ENCODE peak calls at places on chromosomes 13 and 19, in seven cellular contexts. R is esophagus muscularis mucosa, T is H1, N is tibial nerve, F is K562, Y is GM12878, Q is suprapubic skin. W is an unnamed sample.

GRCh38 chr13:80577951-80578670 is 237.2 kb upstream of the SPRY2 start:
- DNase-seq in R (no peak), N (no peak), Y (no peak), F (no peak), T (no peak), Q (no peak), W (no peak)

GRCh38 chr19:17522988-17523872 is 11.8 kb downstream of the PGLS start:
- DNase-seq in T (no peak), Q (no peak), Y (peak), N (peak), R (no peak), F (no peak), W (no peak)

GRCh38 chr19:57830071-57830602 is at the start of gene ZNF587B:
- DNase-seq in T (peak), Q (no peak), N (peak), Y (no peak), R (no peak), F (peak), W (peak)

GRCh38 chr19:49878744-49879070 is 1.2 kb downstream of the TBC1D17 start:
- DNase-seq in T (no peak), Q (no peak), F (no peak), N (no peak), Y (no peak), R (no peak), W (peak)

GRCh38 chr19:34503546-34504272 is 22.2 kb downstream of the WTIP start:
- DNase-seq in R (no peak), F (peak), Y (no peak), T (no peak), Q (peak), N (no peak), W (peak)

GRCh38 chr13:89827552-89827951 is 1519.9 kb upstream of the MIR17HG start:
- DNase-seq in Q (no peak), Y (no peak), T (no peak), F (no peak), N (no peak), R (no peak), W (no peak)

GRCh38 chr19:39401549-39402416 is 4.9 kb upstream of the ZFP36 start:
- DNase-seq in R (no peak), F (no peak), Y (no peak), T (no peak), N (peak), Q (peak), W (peak)

GRCh38 chr13:29548722-29549446 is 46.6 kb downstream of the SLC7A1 start:
- DNase-seq in Q (no peak), T (no peak), N (no peak), Y (no peak), R (no peak), F (no peak), W (no peak)

GRCh38 chr19:32457540-32457939 is 52.0 kb downstream of the DPY19L3 start:
- DNase-seq in Q (no peak), T (no peak), R (no peak), Y (no peak), F (no peak), N (no peak), W (no peak)

GRCh38 chr13:51729853-51730553 is 74.0 kb downstream of the DHRS12 start:
- DNase-seq in N (no peak), Y (no peak), R (no peak), T (no peak), Q (peak), F (no peak), W (peak)

GRCh38 chr19:16825312-16826168 is 3.7 kb upstream of the SIN3B start:
- DNase-seq in T (no peak), Q (peak), F (no peak), R (peak), N (peak), Y (no peak), W (peak)

GRCh38 chr19:46499692-46500091 is 4.0 kb upstream of the PNMA8B start:
- DNase-seq in T (no peak), Q (no peak), N (no peak), R (no peak), F (no peak), Y (no peak), W (no peak)

GRCh38 chr13:50127017-50127725 is 111.9 kb downstream of the KCNRG start:
- DNase-seq in R (no peak), Q (peak), T (no peak), N (peak), F (no peak), Y (no peak), W (peak)

GRCh38 chr13:113796948-113797676 is 38.1 kb downstream of the TMEM255B start:
- DNase-seq in Y (no peak), R (no peak), F (no peak), N (no peak), Q (no peak), T (no peak), W (no peak)

GRCh38 chr13:63954683-63955082 is 2539.0 kb upstream of the PCDH20 start:
- DNase-seq in N (no peak), R (no peak), Y (no peak), Q (no peak), T (no peak), F (no peak), W (no peak)

GRCh38 chr19:38194061-38194701 is 29.8 kb downstream of the DPF1 start:
- DNase-seq in Q (no peak), N (no peak), T (no peak), R (no peak), Y (no peak), F (no peak), W (no peak)

GRCh38 chr19:18710986-18711751 is 27.7 kb downstream of the CRTC1 start:
- DNase-seq in F (no peak), R (no peak), N (peak), Q (no peak), T (no peak), Y (no peak), W (peak)

GRCh38 chr13:79491715-79492114 is 10.8 kb downstream of the NDFIP2 start:
- DNase-seq in Q (no peak), N (no peak), F (no peak), R (no peak), Y (no peak), T (no peak), W (no peak)

GRCh38 chr19:13825489-13826475 is 30.5 kb downstream of the ZSWIM4 start:
- DNase-seq in N (no peak), Y (no peak), R (no peak), T (no peak), F (peak), Q (no peak), W (no peak)

GRCh38 chr19:38869160-38869835 is 8.8 kb downstream of the RINL start:
- DNase-seq in F (no peak), Q (no peak), Y (no peak), T (no peak), R (no peak), N (no peak), W (no peak)

GRCh38 chr13:25347156-25347555 is 24.6 kb upstream of the ATP8A2 start:
- DNase-seq in N (no peak), Q (no peak), Y (no peak), R (no peak), T (no peak), F (no peak), W (no peak)

GRCh38 chr19:53333071-53333465 is 481 bp upstream of the ZNF845 start:
- DNase-seq in F (no peak), N (peak), Q (peak), Y (no peak), R (peak), T (no peak), W (peak)

GRCh38 chr13:112943309-112944125 is 25.5 kb upstream of the MCF2L start:
- DNase-seq in T (no peak), R (no peak), Y (no peak), F (no peak), Q (no peak), N (no peak), W (peak)

GRCh38 chr19:31054430-31054829 is 294.8 kb downstream of the TSHZ3 start:
- DNase-seq in R (peak), Y (no peak), Q (no peak), F (no peak), T (peak), N (no peak), W (no peak)

GRCh38 chr19:56491399-56491798 is 14.3 kb upstream of the ZNF667 start:
- DNase-seq in Y (no peak), T (no peak), N (no peak), R (no peak), Q (no peak), F (no peak), W (no peak)

GRCh38 chr19:33390908-33391630 is 17.6 kb downstream of the CEBPG start:
- DNase-seq in Y (no peak), F (no peak), Q (peak), T (no peak), N (no peak), R (no peak), W (peak)

GRCh38 chr13:29532821-29533220 is 62.7 kb downstream of the SLC7A1 start:
- DNase-seq in N (no peak), R (no peak), F (no peak), Y (no peak), T (no peak), Q (peak), W (no peak)

GRCh38 chr13:70884196-70884595 is 775.9 kb upstream of the KLHL1 start:
- DNase-seq in R (no peak), Y (no peak), N (no peak), F (no peak), Q (no peak), T (no peak), W (no peak)

GRCh38 chr13:112066624-112067004 is 335 bp upstream of the SOX1 start:
- DNase-seq in N (no peak), R (peak), Y (no peak), T (no peak), F (no peak), Q (no peak), W (no peak)

GRCh38 chr19:23882493-23882892 is 32.2 kb upstream of the ZNF726 start:
- DNase-seq in N (no peak), F (no peak), Y (no peak), T (no peak), Q (no peak), R (no peak), W (no peak)

GRCh38 chr19:35641515-35642151 is at the start of gene ETV2:
- DNase-seq in T (no peak), N (no peak), F (peak), Q (no peak), Y (no peak), R (no peak), W (peak)

GRCh38 chr13:99605417-99606321 is 104.4 kb downstream of the TM9SF2 start:
- DNase-seq in T (no peak), R (no peak), N (peak), Y (no peak), Q (no peak), F (peak), W (peak)

GRCh38 chr13:91313581-91313980 is 33.9 kb upstream of the MIR17HG start:
- DNase-seq in R (no peak), Y (no peak), N (no peak), Q (no peak), F (no peak), T (no peak), W (no peak)
- TF ChIP-seq EP300 in R (no peak), Y (no peak), N (no peak), Q (no peak), F (no peak), T (no peak), W (no peak)

GRCh38 chr19:12597594-12597993 is 13.0 kb downstream of the ZNF490 start:
- DNase-seq in Y (no peak), F (no peak), R (no peak), N (no peak), Q (no peak), T (no peak), W (no peak)

GRCh38 chr19:12596927-12597548 is 13.6 kb downstream of the ZNF490 start:
- DNase-seq in N (no peak), Q (no peak), Y (no peak), T (no peak), F (no peak), R (no peak), W (no peak)

DNA sequence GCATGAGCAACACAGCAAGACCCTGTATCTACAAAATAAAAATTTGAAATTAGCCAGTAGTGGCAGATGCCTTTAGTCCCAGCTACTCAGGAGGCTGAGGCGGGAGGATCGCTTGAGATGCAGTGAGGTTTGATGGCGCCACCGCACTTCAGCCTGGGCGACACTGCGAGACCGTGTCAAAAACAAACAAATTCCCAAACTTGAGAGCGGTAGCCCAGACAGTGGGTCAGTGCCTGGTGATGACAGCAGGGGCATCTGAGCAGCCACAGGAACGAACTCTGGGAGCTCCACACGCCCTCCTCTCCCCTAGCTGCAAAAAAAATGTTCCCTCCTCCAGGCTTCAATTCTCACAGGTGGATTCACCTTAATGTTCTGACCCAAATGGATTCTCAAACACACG is 14.1 kb downstream of the ZNF490 start:
- DNase-seq in Y (no peak), Q (no peak), F (no peak), N (no peak), R (no peak), T (no peak), W (no peak)
- H3K4me3 ChIP-seq in Y (no peak), Q (no peak), F (no peak), N (no peak), R (no peak), T (no peak), W (no peak)

DNA sequence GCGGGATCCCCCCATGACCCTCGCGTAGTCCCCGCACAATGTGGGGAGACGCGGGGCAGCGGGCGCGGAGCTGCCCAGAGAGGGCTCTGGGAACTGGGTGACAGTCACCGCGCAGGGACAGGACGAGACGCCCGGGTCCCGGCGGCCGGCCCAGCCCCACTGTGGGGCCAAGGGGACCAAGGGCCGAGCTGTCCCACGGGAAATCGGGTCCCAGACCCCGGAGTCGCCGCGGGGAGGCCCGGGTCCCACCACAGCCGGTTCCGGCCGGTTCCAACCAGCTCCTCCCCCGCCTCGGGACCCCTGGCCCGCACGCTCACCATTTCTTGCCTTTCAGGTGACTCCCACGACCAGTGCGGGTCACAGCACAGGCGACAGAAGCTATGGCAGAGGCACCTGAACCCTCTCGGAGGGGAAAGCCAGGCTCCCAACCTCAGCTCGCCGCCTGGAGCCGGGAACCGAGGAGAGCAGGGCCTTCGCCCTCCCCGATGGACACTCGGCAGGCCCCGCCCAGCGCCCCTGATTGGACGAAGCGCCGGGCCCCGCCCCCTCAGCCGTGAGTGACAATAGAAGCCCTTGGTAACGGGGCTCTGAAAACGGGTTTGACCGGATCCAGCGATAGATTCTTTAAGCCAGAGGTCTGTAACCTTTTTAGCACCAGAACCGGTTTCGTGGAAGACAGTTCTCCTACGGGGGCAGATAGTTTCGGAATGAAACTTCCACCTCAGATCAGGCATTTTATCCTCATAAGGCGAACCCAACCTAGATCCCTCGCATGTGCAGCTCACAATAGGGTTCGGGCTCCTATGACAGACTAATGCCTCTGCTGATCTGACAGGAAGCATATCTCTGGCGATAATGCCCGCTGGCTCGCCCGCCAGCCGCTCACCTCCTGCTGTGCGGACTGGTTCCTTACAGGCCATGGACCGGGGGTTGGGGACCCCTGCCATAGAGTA is at the start of gene ZNF433:
- DNase-seq in Y (no peak), F (peak), T (peak), N (peak), Q (peak), R (peak), W (peak)
- TF ChIP-seq POLR2A in Y (peak), F (peak), T (no peak), N (peak), Q (no peak), R (no peak), W (peak)

GRCh38 chr13:36753176-36753575 is 65.8 kb upstream of the RFXAP start:
- DNase-seq in Q (no peak), R (no peak), N (no peak), F (no peak), T (no peak), Y (no peak), W (no peak)

GRCh38 chr13:36752673-36753072 is 66.3 kb upstream of the RFXAP start:
- DNase-seq in R (no peak), N (no peak), Y (no peak), F (no peak), Q (no peak), T (no peak), W (no peak)

GRCh38 chr13:36750461-36750860 is 68.6 kb upstream of the RFXAP start:
- DNase-seq in N (no peak), F (no peak), Y (no peak), Q (no peak), R (no peak), T (no peak), W (no peak)

GRCh38 chr13:36750946-36751345 is 68.1 kb upstream of the RFXAP start:
- DNase-seq in R (no peak), F (no peak), Q (no peak), N (no peak), Y (no peak), T (no peak), W (no peak)

GRCh38 chr13:36750046-36750445 is 69.0 kb upstream of the RFXAP start:
- DNase-seq in R (no peak), Y (no peak), Q (no peak), F (no peak), T (no peak), N (no peak), W (no peak)
- TF ChIP-seq EP300 in R (no peak), Y (no peak), Q (no peak), F (no peak), T (no peak), N (no peak), W (no peak)

GRCh38 chr19:41940443-41941409 is 12.5 kb upstream of the ERFL start:
- DNase-seq in T (no peak), R (no peak), Y (no peak), Q (no peak), F (peak), N (no peak), W (no peak)
- H3K4me3 ChIP-seq in T (peak), R (peak), Y (peak), Q (peak), F (peak), N (peak), W (peak)